ENCODE peak calls at places on chromosomes 16 and 17, in six cellular contexts. H is WERI-Rb-1; T is astrocyte; Z is hypothalamus; W is activated naive CD4-positive, alpha-beta T cell treated with anti-CD3 and anti-CD28 coated beads, Interleukin-2, amount 50 U/mL, for 72 hours; Y is midbrain. K is an unnamed sample.

GRCh38 chr17:28950017-28950751 is 1.1 kb downstream of the PHF12 start:
- DNase-seq in H (peak; percentile 69), T (peak; percentile 37), Z (peak; percentile 39), W (peak; percentile 56), Y (peak; percentile 37), K (peak; percentile 69)

GRCh38 chr16:12573730-12574383 is 229.8 kb downstream of the CPPED1 start:
- DNase-seq in H (peak; percentile 81), T (no peak), Z (no peak), W (peak; percentile 79), Y (peak; percentile 41), K (peak; percentile 72)

GRCh38 chr16:68072038-68072695 is 13.0 kb upstream of the NFATC3 start:
- DNase-seq in H (no peak), T (no peak), Z (no peak), W (no peak), Y (no peak), K (no peak)

GRCh38 chr16:2585651-2586081 is 47.8 kb downstream of the PDPK1 start:
- DNase-seq in H (no peak), T (no peak), Z (no peak), W (no peak), Y (no peak), K (no peak)

GRCh38 chr17:76949913-76950695 is 81.9 kb downstream of the MGAT5B start:
- DNase-seq in H (peak; percentile 51), T (no peak), Z (no peak), W (no peak), Y (no peak), K (no peak)

GRCh38 chr16:28951410-28951943 is 740 bp downstream of the NFATC2IP start:
- DNase-seq in H (peak; percentile 35), T (no peak), Z (no peak), W (no peak), Y (no peak), K (no peak)

GRCh38 chr17:9522074-9522473 is 53.5 kb downstream of the STX8 start:
- DNase-seq in H (peak; percentile 25), T (peak; percentile 39), Z (no peak), W (peak; percentile 6), Y (peak; percentile 56), K (peak; percentile 31)

GRCh38 chr16:72969146-72969545 is 78.8 kb downstream of the ZFHX3 start:
- DNase-seq in H (no peak), T (no peak), Z (no peak), W (no peak), Y (no peak), K (no peak)

GRCh38 chr16:57770361-57770760 is 31.9 kb downstream of the KIFC3 start:
- DNase-seq in H (no peak), T (no peak), Z (no peak), W (no peak), Y (no peak), K (no peak)

GRCh38 chr17:62601438-62601837 is 26.0 kb upstream of the MRC2 start:
- DNase-seq in H (no peak), T (no peak), Z (no peak), W (no peak), Y (no peak), K (no peak)

GRCh38 chr17:78318843-78319242 is 41.0 kb downstream of the SOCS3 start:
- DNase-seq in H (no peak), T (no peak), Z (no peak), W (no peak), Y (no peak), K (no peak)

GRCh38 chr16:49269231-49269630 is 12.4 kb downstream of the CBLN1 start:
- DNase-seq in H (no peak), T (no peak), Z (no peak), W (no peak), Y (no peak), K (no peak)

GRCh38 chr17:80117491-80118401 is 16.4 kb downstream of the GAA start:
- DNase-seq in H (peak; percentile 11), T (no peak), Z (no peak), W (no peak), Y (no peak), K (peak; percentile 42)

GRCh38 chr16:54466233-54466632 is 179.6 kb upstream of the IRX3 start:
- DNase-seq in H (no peak), T (no peak), Z (no peak), W (no peak), Y (no peak), K (no peak)

GRCh38 chr17:44184212-44184810 is 2.5 kb upstream of the TMUB2 start:
- DNase-seq in H (no peak), T (no peak), Z (no peak), W (no peak), Y (no peak), K (no peak)

GRCh38 chr17:16322636-16323035 is 30.6 kb downstream of the CENPV start:
- DNase-seq in H (no peak), T (peak; percentile 77), Z (no peak), W (no peak), Y (no peak), K (no peak)

GRCh38 chr16:56068816-56069215 is 122.5 kb upstream of the GNAO1 start:
- DNase-seq in H (no peak), T (no peak), Z (no peak), W (no peak), Y (no peak), K (no peak)

GRCh38 chr16:82344157-82344556 is 174.1 kb upstream of the MPHOSPH6 start:
- DNase-seq in H (peak; percentile 7), T (no peak), Z (no peak), W (no peak), Y (peak; percentile 56), K (peak; percentile 55)

GRCh38 chr16:168424-168823 is 2.6 kb downstream of the HBM start:
- DNase-seq in H (peak; percentile 48), T (no peak), Z (no peak), W (no peak), Y (no peak), K (peak; percentile 50)

GRCh38 chr16:20952144-20952797 is 51.7 kb downstream of the LYRM1 start:
- DNase-seq in H (no peak), T (no peak), Z (no peak), W (no peak), Y (no peak), K (no peak)

GRCh38 chr17:42917236-42917603 is 16.6 kb downstream of the G6PC1 start:
- DNase-seq in H (no peak), T (peak; percentile 19), Z (no peak), W (no peak), Y (no peak), K (no peak)

GRCh38 chr17:80765241-80766022 is 220.8 kb downstream of the RPTOR start:
- DNase-seq in H (no peak), T (no peak), Z (no peak), W (no peak), Y (no peak), K (no peak)

GRCh38 chr16:66979011-66979717 is 9.2 kb upstream of the CES4A start:
- DNase-seq in H (no peak), T (no peak), Z (no peak), W (no peak), Y (no peak), K (no peak)

GRCh38 chr17:8410882-8411238 is 13.2 kb upstream of the RNF222 start:
- DNase-seq in H (no peak), T (no peak), Z (no peak), W (no peak), Y (no peak), K (no peak)

GRCh38 chr17:1298616-1299015 is 19.2 kb downstream of the TRARG1 start:
- DNase-seq in H (peak; percentile 36), T (no peak), Z (no peak), W (peak; percentile 35), Y (no peak), K (peak; percentile 32)